ENCODE peak calls at places on chromosome 13, in five cellular contexts. X, A, P, E and C are unnamed samples.
A peak's percentile ranks its signal among the peaks of the same experiment; 100 is the strongest.

GRCh38 chr13:41354416-41354815 is 43.3 kb downstream of the NAA16 start:
- DNase-seq in X (no peak), A (no peak), P (peak; percentile 18), E (no peak), C (no peak)

GRCh38 chr13:20711301-20712044 is 8.0 kb downstream of the IL17D start:
- DNase-seq in X (no peak), A (no peak), P (no peak), E (no peak), C (no peak)

GRCh38 chr13:77860621-77861020 is 58.0 kb downstream of the EDNRB start:
- DNase-seq in X (no peak), A (no peak), P (peak; percentile 93), E (no peak), C (no peak)

GRCh38 chr13:44679602-44680001 is 103.5 kb upstream of the TSC22D1 start:
- DNase-seq in X (no peak), A (no peak), P (peak; percentile 73), E (no peak), C (no peak)

GRCh38 chr13:94849254-94849653 is 136.9 kb upstream of the SOX21 start:
- DNase-seq in X (no peak), A (no peak), P (no peak), E (no peak), C (no peak)

GRCh38 chr13:24304620-24305019 is 4.8 kb upstream of the C1QTNF9 start:
- DNase-seq in X (no peak), A (no peak), P (peak; percentile 53), E (no peak), C (no peak)

GRCh38 chr13:37369618-37370017 is 228.9 kb downstream of the POSTN start:
- DNase-seq in X (no peak), A (no peak), P (peak; percentile 80), E (no peak), C (no peak)

GRCh38 chr13:92613921-92614320 is 612.7 kb upstream of the GPC6 start:
- DNase-seq in X (no peak), A (no peak), P (no peak), E (no peak), C (no peak)

GRCh38 chr13:35471466-35472307 is 4.8 kb downstream of the MAB21L1 start:
- DNase-seq in X (no peak), A (no peak), P (no peak), E (no peak), C (no peak)

GRCh38 chr13:80840313-80840976 is 499.5 kb upstream of the SPRY2 start:
- DNase-seq in X (peak; percentile 49), A (no peak), P (no peak), E (no peak), C (no peak)

GRCh38 chr13:95643814-95644598 is 500 bp downstream of the DZIP1 start:
- DNase-seq in X (peak; percentile 22), A (no peak), P (peak; percentile 35), E (no peak), C (no peak)

GRCh38 chr13:51009597-51009996 is 100.0 kb downstream of the RNASEH2B start:
- DNase-seq in X (no peak), A (no peak), P (no peak), E (no peak), C (no peak)

GRCh38 chr13:83753912-83754624 is 128.2 kb downstream of the SLITRK1 start:
- DNase-seq in X (no peak), A (no peak), P (peak; percentile 37), E (no peak), C (no peak)

GRCh38 chr13:110245421-110245899 is 61.5 kb downstream of the COL4A1 start:
- DNase-seq in X (peak; percentile 26), A (no peak), P (peak; percentile 76), E (peak; percentile 38), C (no peak)

GRCh38 chr13:50636007-50636704 is 207.3 kb downstream of the DLEU7 start:
- DNase-seq in X (no peak), A (no peak), P (no peak), E (no peak), C (no peak)

DNA sequence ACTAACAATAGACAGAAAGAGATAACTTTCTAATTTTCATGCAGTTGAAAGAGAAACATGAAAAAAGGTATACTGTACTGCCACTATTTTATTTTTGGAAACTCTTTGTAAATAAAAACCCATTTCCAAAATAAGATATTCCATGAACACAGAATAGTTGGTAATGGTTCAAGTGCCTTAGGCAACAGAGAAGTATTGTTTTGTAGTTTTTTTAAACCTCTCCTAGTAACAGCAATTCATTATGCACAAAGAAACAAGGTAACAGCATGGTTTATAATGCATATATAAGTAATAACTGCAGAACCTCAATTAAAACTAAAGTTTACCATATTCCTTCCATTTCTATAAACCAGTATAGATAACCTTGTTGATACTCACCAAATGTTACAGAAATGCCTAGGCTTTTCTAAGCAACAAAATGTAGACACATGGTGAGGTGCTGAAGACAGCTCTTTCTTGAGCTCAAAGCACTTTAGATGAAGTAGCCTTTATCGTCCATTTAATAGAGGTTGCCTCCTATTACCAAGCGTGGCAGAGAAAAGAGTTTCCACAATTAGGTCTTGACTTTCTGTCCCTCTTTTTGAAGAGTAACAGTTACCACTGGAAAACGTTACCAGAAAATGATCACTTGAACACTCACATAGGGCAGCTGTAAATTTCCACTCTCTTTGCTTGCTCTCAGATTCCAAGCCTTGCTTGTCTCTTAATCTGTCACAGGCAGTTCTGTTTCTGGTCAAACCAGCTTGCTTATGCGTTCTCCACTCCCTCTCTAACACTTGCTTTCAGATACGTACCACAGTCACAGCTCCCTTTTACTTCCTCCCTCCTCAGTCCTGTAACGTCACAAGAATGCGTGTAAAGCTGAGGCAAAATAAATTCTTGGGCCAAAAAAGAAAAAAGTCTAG is 42.9 kb downstream of the CAB39L start:
- DNase-seq in X (peak; percentile 60), A (no peak), P (peak; percentile 87), E (no peak), C (no peak)
- TF ChIP-seq POLR2A in X (peak; percentile 44), A (no peak), P (no peak), E (no peak), C (no peak)

GRCh38 chr13:97333983-97334382 is 100.0 kb upstream of the RAP2A start:
- DNase-seq in X (no peak), A (no peak), P (no peak), E (no peak), C (no peak)
- H3K4me1 ChIP-seq in X (no peaks in the 10 kb centered on the region), A (peaks cover 3% of the 10 kb centered on the region), P (peaks cover 7% of the 10 kb centered on the region), E (peaks cover 22% of the 10 kb centered on the region), C (peaks cover 12% of the 10 kb centered on the region)

DNA sequence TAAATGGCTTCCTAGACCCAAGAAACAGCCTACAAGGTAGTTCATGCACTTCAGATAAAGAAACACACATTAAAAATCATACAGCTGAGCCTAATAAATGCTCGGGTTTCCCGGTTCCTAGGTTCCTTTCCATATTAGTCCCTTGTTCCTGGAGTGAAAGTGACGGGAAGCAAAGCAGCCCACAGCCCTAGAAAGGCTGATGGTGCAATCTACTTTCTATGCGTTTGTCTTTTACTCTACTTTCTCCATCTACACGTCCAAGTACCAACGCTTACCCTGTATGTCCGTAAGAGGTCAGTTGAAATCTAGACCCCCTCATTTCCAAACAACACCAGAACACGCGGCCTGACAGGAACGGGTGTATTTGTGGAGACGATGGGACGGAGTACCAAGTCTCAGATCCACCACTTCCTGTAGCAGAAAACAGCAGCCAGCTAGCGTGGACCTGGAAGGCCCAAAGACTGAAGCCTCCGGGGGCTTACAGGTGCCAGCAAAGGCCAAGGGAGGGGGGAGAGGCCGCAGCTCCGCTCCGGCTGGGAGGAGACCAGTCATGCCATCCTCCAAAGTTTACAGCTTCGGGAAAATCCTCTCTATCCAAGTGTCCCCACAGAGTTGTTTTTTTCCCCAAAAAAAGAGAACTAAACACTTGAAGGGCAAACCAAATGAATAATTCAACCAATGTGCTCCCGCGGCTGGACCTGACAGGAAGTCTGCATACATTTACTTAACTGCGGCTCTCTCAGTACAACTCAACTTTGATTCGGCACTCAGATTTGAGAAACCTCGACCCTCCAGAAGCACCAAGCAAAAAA is 34.1 kb downstream of the STK24 start:
- DNase-seq in X (no peak), A (no peak), P (no peak), E (no peak), C (no peak)
- H3K4me3 ChIP-seq in X (no peak overlapping the region), A (no peak overlapping the region), P (no peak overlapping the region), E (no peak overlapping the region), C (no peak overlapping the region)

GRCh38 chr13:114234266-114234644 is 442 bp upstream of the CDC16 start:
- DNase-seq in X (no peak), A (no peak), P (no peak), E (no peak), C (no peak)

GRCh38 chr13:114235697-114236096 is 1.0 kb downstream of the CDC16 start:
- DNase-seq in X (no peak), A (no peak), P (no peak), E (no peak), C (no peak)

GRCh38 chr13:114237415-114238112 is 2.9 kb downstream of the CDC16 start:
- DNase-seq in X (no peak), A (no peak), P (no peak), E (no peak), C (no peak)

GRCh38 chr13:114236224-114236623 is 1.5 kb downstream of the CDC16 start:
- DNase-seq in X (no peak), A (no peak), P (no peak), E (no peak), C (no peak)

DNA sequence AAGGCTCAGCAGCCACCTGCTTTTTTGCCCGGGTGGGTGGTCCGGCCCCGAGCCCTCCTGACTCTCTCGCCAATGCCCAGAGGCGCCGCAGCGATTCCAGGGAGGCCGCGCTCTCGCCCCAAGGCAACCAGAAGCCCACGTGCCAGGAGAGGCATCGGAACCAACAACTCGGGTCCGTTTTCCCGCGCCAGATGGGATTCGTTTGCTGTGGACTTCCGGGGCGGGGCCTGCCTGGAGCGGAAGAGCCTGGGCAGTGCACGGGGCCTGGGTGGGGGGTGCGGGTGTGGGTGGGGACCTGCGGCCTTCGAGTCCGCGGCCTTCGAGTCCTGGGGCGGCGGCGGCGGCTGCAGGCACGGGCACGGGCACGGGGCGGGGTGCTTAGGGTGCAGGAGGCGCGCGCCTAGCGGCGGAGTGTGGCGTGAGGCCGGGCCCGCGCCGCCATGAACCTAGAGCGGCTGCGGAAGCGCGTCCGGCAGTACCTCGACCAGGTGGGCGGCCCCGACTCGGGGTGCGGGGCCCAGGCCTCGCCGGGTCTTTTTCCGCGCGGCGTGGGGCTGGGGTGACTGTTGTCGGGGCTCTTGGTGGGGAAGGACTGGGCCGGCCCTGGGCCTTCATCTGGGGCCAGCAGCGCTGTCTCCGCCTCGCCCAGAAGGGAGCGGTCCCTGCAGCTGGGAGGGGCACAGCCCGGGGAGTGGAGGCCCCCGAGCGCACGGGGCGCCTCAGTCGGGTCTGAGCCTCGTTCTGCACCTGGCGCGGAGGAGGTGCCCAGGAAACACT is at the start of gene CDC16:
- DNase-seq in X (peak; percentile 94), A (peak; percentile 57), P (peak; percentile 89), E (peak; percentile 94), C (peak; percentile 85)
- TF ChIP-seq POLR2A in X (no peak), A (no peak), P (peak; percentile 26), E (peak; percentile 75), C (no peak)

DNA sequence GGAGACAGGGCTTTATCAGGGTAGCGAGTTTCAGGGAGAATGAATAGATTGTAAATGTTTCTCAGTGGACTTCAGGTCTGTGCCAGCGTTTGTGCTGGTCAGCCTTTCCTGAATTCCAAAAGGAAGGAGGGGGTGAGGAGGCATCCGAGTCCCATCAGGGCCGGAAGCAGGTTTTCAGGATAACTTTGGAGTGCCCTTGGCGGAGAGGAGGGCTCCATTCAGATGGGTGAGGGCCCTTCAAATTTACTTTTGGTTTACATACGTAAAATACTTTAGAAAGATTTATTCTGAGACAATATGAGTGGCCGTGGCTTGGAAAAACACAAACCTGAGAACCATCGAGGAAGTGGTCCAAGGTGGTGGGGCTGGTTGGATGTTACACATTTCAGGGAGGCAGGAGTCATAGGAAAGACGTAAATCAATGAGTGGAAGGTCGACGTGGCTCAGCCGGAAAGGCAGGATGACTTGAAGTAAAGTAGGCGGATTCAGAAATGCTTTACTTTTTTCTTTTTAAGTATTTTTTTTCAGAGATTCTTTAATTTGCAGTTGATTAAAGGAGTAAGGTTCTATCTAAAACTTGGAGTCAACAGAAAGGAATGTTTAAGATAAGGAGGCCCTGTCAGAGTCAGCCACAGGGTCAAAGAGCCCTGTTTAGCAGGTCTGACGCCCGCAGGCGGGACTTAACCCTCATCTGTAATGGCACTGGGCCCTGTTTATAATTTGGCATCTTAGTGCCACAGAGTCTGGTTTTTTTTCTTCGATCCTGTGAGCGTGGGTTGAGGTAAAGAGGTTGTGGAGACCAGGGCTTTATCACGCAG is 32.8 kb downstream of the ATP11A start:
- DNase-seq in X (peak; percentile 79), A (no peak), P (peak; percentile 98), E (no peak), C (no peak)
- H3K4me1 ChIP-seq in X (peaks cover 14% of the 10 kb centered on the region), A (no peaks in the 10 kb centered on the region), P (peaks cover 25% of the 10 kb centered on the region), E (peaks cover 3% of the 10 kb centered on the region), C (no peaks in the 10 kb centered on the region)